ENCODE peak calls at places on chromosome 11, in nine cellular contexts. U is mammary epithelial cell; E is Right ventricle myocardium superior; G is ovary; Q is mesothelial cell of epicardium; T is stimulated activated CD4-positive, alpha-beta T cell treated with anti-CD3 and anti-CD28 coated beads, Interleukin-12 subunit alpha, Interleukin-12 subunit beta, amount 100 ng/mL, for 4 hours; C is cardiac muscle cell; F is AML-193; H is fibroblast of the aortic adventitia. K is an unnamed sample.
A peak's percentile ranks its signal among the peaks of the same experiment; 100 is the strongest.

GRCh38 chr11:1178906-1179305 is 21.2 kb downstream of the MUC5AC start:
- DNase-seq in U (no peak), E (peak; percentile 20), G (no peak), Q (no peak), T (no peak), C (no peak), F (no peak), H (no peak), K (peak; percentile 53)

GRCh38 chr11:26847459-26847858 is 125.6 kb upstream of the SLC5A12 start:
- DNase-seq in U (no peak), E (peak; percentile 36), G (no peak), Q (no peak), T (no peak), C (peak; percentile 79), F (no peak), H (peak; percentile 71), K (no peak)

GRCh38 chr11:63491614-63492372 is 826 bp upstream of the PLAAT5 start:
- DNase-seq in U (no peak), E (no peak), G (no peak), Q (no peak), T (no peak), C (peak; percentile 96), F (peak; percentile 12), H (peak; percentile 90), K (no peak)

GRCh38 chr11:78510025-78510596 is 64.6 kb downstream of the NARS2 start:
- DNase-seq in U (no peak), E (no peak), G (no peak), Q (no peak), T (no peak), C (no peak), F (no peak), H (no peak), K (no peak)

GRCh38 chr11:8019671-8020597 is 32.8 kb downstream of the EIF3F start:
- DNase-seq in U (peak; percentile 34), E (no peak), G (peak; percentile 75), Q (no peak), T (peak; percentile 34), C (peak; percentile 50), F (no peak), H (peak; percentile 41), K (peak; percentile 77)

GRCh38 chr11:82899191-82899820 is 924 bp downstream of the PRCP start:
- DNase-seq in U (no peak), E (no peak), G (no peak), Q (no peak), T (no peak), C (no peak), F (no peak), H (no peak), K (no peak)

GRCh38 chr11:9760180-9760550 is 96.3 kb downstream of the SWAP70 start:
- DNase-seq in U (peak; percentile 23), E (peak; percentile 96), G (peak; percentile 96), Q (no peak), T (no peak), C (peak; percentile 97), F (no peak), H (peak; percentile 97), K (peak; percentile 96)

GRCh38 chr11:91421586-91421985 is 803.0 kb upstream of the FAT3 start:
- DNase-seq in U (no peak), E (no peak), G (no peak), Q (no peak), T (no peak), C (no peak), F (no peak), H (no peak), K (no peak)

GRCh38 chr11:61021661-61022212 is 50.3 kb downstream of the CD6 start:
- DNase-seq in U (no peak), E (peak; percentile 41), G (no peak), Q (no peak), T (peak; percentile 85), C (no peak), F (no peak), H (no peak), K (no peak)

GRCh38 chr11:134275534-134276395 is at the start of gene GLB1L3:
- DNase-seq in U (peak; percentile 63), E (peak; percentile 46), G (no peak), Q (no peak), T (peak; percentile 71), C (no peak), F (no peak), H (peak; percentile 8), K (no peak)

GRCh38 chr11:69825037-69825834 is 6.0 kb upstream of the FGF3 start:
- DNase-seq in U (no peak), E (no peak), G (no peak), Q (no peak), T (no peak), C (no peak), F (no peak), H (no peak), K (no peak)

GRCh38 chr11:119100246-119100959 is 1.2 kb downstream of the DPAGT1 start:
- DNase-seq in U (peak; percentile 48), E (no peak), G (no peak), Q (no peak), T (no peak), C (peak; percentile 61), F (peak; percentile 56), H (peak; percentile 67), K (no peak)

GRCh38 chr11:48116843-48117242 is 99.8 kb upstream of the OR4B1 start:
- DNase-seq in U (no peak), E (no peak), G (no peak), Q (no peak), T (no peak), C (peak; percentile 41), F (peak; percentile 17), H (no peak), K (no peak)

GRCh38 chr11:128621491-128622136 is 34.3 kb upstream of the ETS1 start:
- DNase-seq in U (peak; percentile 29), E (peak; percentile 49), G (no peak), Q (no peak), T (no peak), C (peak; percentile 88), F (no peak), H (peak; percentile 83), K (peak; percentile 73)

GRCh38 chr11:75313457-75314272 is 37.8 kb downstream of the ARRB1 start:
- DNase-seq in U (no peak), E (peak; percentile 75), G (peak; percentile 82), Q (no peak), T (no peak), C (peak; percentile 80), F (no peak), H (peak; percentile 83), K (peak; percentile 86)

GRCh38 chr11:69008774-69009440 is 4.1 kb downstream of the MRGPRF start:
- DNase-seq in U (peak; percentile 92), E (peak; percentile 81), G (peak; percentile 87), Q (no peak), T (no peak), C (peak; percentile 95), F (no peak), H (peak; percentile 97), K (peak; percentile 96)

GRCh38 chr11:112113539-112114457 is 27.1 kb downstream of the SDHD start:
- DNase-seq in U (peak; percentile 54), E (no peak), G (no peak), Q (no peak), T (no peak), C (peak; percentile 76), F (peak; percentile 70), H (peak; percentile 76), K (no peak)

GRCh38 chr11:63709336-63709735 is 28.0 kb downstream of the RTN3 start:
- DNase-seq in U (no peak), E (no peak), G (no peak), Q (no peak), T (no peak), C (peak; percentile 6), F (no peak), H (peak; percentile 37), K (no peak)

GRCh38 chr11:103202048-103202651 is 92.9 kb downstream of the DYNC2H1 start:
- DNase-seq in U (peak; percentile 17), E (no peak), G (no peak), Q (no peak), T (no peak), C (peak; percentile 69), F (peak; percentile 10), H (peak; percentile 68), K (no peak)

GRCh38 chr11:106463154-106463553 is 385.7 kb downstream of the AASDHPPT start:
- DNase-seq in U (no peak), E (no peak), G (no peak), Q (no peak), T (no peak), C (peak; percentile 25), F (no peak), H (no peak), K (no peak)

GRCh38 chr11:59862252-59862651 is 4.0 kb downstream of the TCN1 start:
- DNase-seq in U (no peak), E (no peak), G (no peak), Q (no peak), T (no peak), C (no peak), F (no peak), H (no peak), K (no peak)

GRCh38 chr11:6705905-6706535 is 22.9 kb upstream of the MRPL17 start:
- DNase-seq in U (peak; percentile 21), E (no peak), G (no peak), Q (no peak), T (peak; percentile 32), C (peak; percentile 75), F (peak; percentile 43), H (peak; percentile 81), K (no peak)

GRCh38 chr11:101127348-101127698 is 2.3 kb downstream of the PGR start:
- DNase-seq in U (peak; percentile 13), E (peak; percentile 56), G (no peak), Q (peak; percentile 22), T (no peak), C (no peak), F (no peak), H (no peak), K (peak; percentile 78)

GRCh38 chr11:76023408-76024068 is 182.8 kb downstream of the WNT11 start:
- DNase-seq in U (peak; percentile 79), E (no peak), G (no peak), Q (no peak), T (no peak), C (no peak), F (no peak), H (no peak), K (no peak)

GRCh38 chr11:56624661-56625110 is 10.0 kb upstream of the OR5M1 start:
- DNase-seq in U (peak; percentile 71), E (no peak), G (no peak), Q (no peak), T (no peak), C (peak; percentile 61), F (peak; percentile 49), H (peak; percentile 42), K (no peak)

GRCh38 chr11:1842149-1843097 is 3.6 kb downstream of the TNNI2 start:
- DNase-seq in U (no peak), E (peak; percentile 84), G (peak; percentile 39), Q (no peak), T (no peak), C (no peak), F (no peak), H (no peak), K (peak; percentile 78)

GRCh38 chr11:46238078-46238966 is 39.1 kb upstream of the CREB3L1 start:
- DNase-seq in U (peak; percentile 32), E (peak; percentile 85), G (peak; percentile 92), Q (peak; percentile 40), T (peak; percentile 69), C (peak; percentile 86), F (no peak), H (peak; percentile 82), K (peak; percentile 91)

GRCh38 chr11:58691675-58692074 is 40.1 kb downstream of the GLYAT start:
- DNase-seq in U (no peak), E (no peak), G (no peak), Q (no peak), T (no peak), C (no peak), F (no peak), H (no peak), K (no peak)

GRCh38 chr11:46489668-46490560 is 98.3 kb upstream of the CHRM4 start:
- DNase-seq in U (peak; percentile 32), E (no peak), G (no peak), Q (no peak), T (peak; percentile 17), C (peak; percentile 65), F (peak; percentile 42), H (peak; percentile 59), K (no peak)

GRCh38 chr11:117916956-117917355 is 12.2 kb downstream of the TMPRSS13 start:
- DNase-seq in U (no peak), E (no peak), G (no peak), Q (no peak), T (no peak), C (no peak), F (no peak), H (no peak), K (no peak)

GRCh38 chr11:92330114-92330513 is 105.5 kb downstream of the FAT3 start:
- DNase-seq in U (no peak), E (no peak), G (no peak), Q (no peak), T (no peak), C (no peak), F (no peak), H (no peak), K (no peak)